ENCODE peak calls at places on chromosome 16, in nine cellular contexts. P, H, V, U, L, Y, O, W and A are unnamed samples.

GRCh38 chr16:11224096-11224893 is 31.7 kb downstream of the SOCS1 start:
- DNase-seq in V (peak), W (peak), U (no peak), P (no peak), Y (peak), O (no peak), H (no peak), L (peak), A (no peak)

GRCh38 chr16:89024546-89024945 is 47.5 kb upstream of the CBFA2T3 start:
- DNase-seq in U (no peak), V (no peak), H (no peak), Y (no peak), P (no peak), L (no peak), O (no peak), W (no peak), A (no peak)

GRCh38 chr16:21646721-21647561 is 5.5 kb downstream of the IGSF6 start:
- DNase-seq in P (no peak), O (no peak), L (peak), W (peak), H (no peak), V (no peak), Y (peak), U (no peak), A (no peak)

GRCh38 chr16:2075631-2076030 is 27.8 kb downstream of the TSC2 start:
- DNase-seq in Y (no peak), H (no peak), L (no peak), W (no peak), U (no peak), V (no peak), P (no peak), O (no peak), A (no peak)

GRCh38 chr16:50469744-50470301 is 78.4 kb upstream of the NKD1 start:
- DNase-seq in V (peak), P (no peak), U (no peak), L (no peak), O (no peak), H (no peak), W (no peak), Y (no peak), A (no peak)

GRCh38 chr16:20675488-20676267 is 21.8 kb downstream of the ACSM1 start:
- DNase-seq in O (no peak), W (no peak), P (peak), L (no peak), Y (no peak), U (peak), V (peak), H (no peak), A (peak)

GRCh38 chr16:50653056-50653455 is 28.1 kb downstream of the SNX20 start:
- DNase-seq in W (no peak), O (no peak), P (no peak), H (no peak), U (no peak), L (no peak), V (no peak), Y (no peak), A (no peak)

GRCh38 chr16:4327782-4328579 is 12.1 kb downstream of the GLIS2 start:
- DNase-seq in H (no peak), L (peak), Y (peak), P (peak), W (no peak), O (peak), V (peak), U (no peak), A (peak)

GRCh38 chr16:12436201-12436657 is 367.5 kb downstream of the CPPED1 start:
- DNase-seq in H (no peak), V (no peak), L (no peak), W (no peak), O (no peak), P (no peak), Y (no peak), U (no peak), A (no peak)